ENCODE peak calls at places on chromosomes 16 and 17, in six cellular contexts. I, W, Q, P, D and Z are unnamed samples.

GRCh38 chr17:57523926-57524634 is 221.0 kb downstream of the CCDC182 start:
- DNase-seq in I (no peak), W (no peak), Q (peak; percentile 80), P (no peak), D (no peak), Z (no peak)

GRCh38 chr17:343875-344752 is 8.5 kb downstream of the RPH3AL start:
- DNase-seq in I (no peak), W (no peak), Q (no peak), P (no peak), D (no peak), Z (no peak)

GRCh38 chr16:21222495-21223337 is 10.8 kb upstream of the ANKS4B start:
- DNase-seq in I (no peak), W (no peak), Q (no peak), P (no peak), D (no peak), Z (no peak)

GRCh38 chr17:30093463-30094147 is 23.0 kb upstream of the NSRP1 start:
- DNase-seq in I (no peak), W (peak; percentile 78), Q (peak; percentile 32), P (peak; percentile 80), D (no peak), Z (no peak)

GRCh38 chr17:58452738-58453137 is 35.4 kb upstream of the RNF43 start:
- DNase-seq in I (no peak), W (no peak), Q (no peak), P (no peak), D (no peak), Z (no peak)

GRCh38 chr17:46061435-46061834 is 62.4 kb downstream of the STH start:
- DNase-seq in I (no peak), W (no peak), Q (no peak), P (no peak), D (no peak), Z (no peak)

GRCh38 chr17:68195667-68196393 is 52.0 kb upstream of the AMZ2 start:
- DNase-seq in I (no peak), W (no peak), Q (no peak), P (no peak), D (no peak), Z (peak; percentile 67)

GRCh38 chr16:10558746-10559641 is 21.4 kb downstream of the EMP2 start:
- DNase-seq in I (no peak), W (no peak), Q (peak; percentile 37), P (no peak), D (no peak), Z (no peak)

GRCh38 chr16:70380205-70380918 is 33.7 kb downstream of the DDX19A start:
- DNase-seq in I (peak; percentile 65), W (no peak), Q (peak; percentile 57), P (peak; percentile 48), D (no peak), Z (no peak)

GRCh38 chr17:78176548-78177025 is 8.2 kb downstream of the SYNGR2 start:
- DNase-seq in I (peak; percentile 58), W (no peak), Q (peak; percentile 75), P (peak; percentile 83), D (no peak), Z (no peak)

GRCh38 chr17:42680331-42680808 is 1.3 kb downstream of the CCR10 start:
- DNase-seq in I (no peak), W (no peak), Q (no peak), P (no peak), D (no peak), Z (no peak)

GRCh38 chr17:29291163-29291752 is 2.7 kb downstream of the NUFIP2 start:
- DNase-seq in I (no peak), W (no peak), Q (peak; percentile 32), P (peak; percentile 49), D (no peak), Z (no peak)